ENCODE peak calls at places on chromosome 19, in ten cellular contexts. One of them, this sample, is unnamed.

GRCh38 chr19:45613926-45614725 is 12.1 kb upstream of the GPR4 start:
- DNase-seq in stimulated activated naive CD8-positive, alpha-beta T cell treated with anti-CD3 and anti-CD28 coated beads, Interleukin-15, Interleukin-2, amounts not matched to agents 100 U/mL and 50 U/mL, for 24 hours: peak
- DNase-seq in mesendoderm: no peak
- DNase-seq in heart right ventricle: no peak
- DNase-seq in non-pigmented ciliary epithelial cell: peak
- DNase-seq in stimulated activated naive B cell treated with anti-CD40 and anti-IgM and Interleukin-4, amounts not matched to agents 10 μg/mL and 1 μg/mL and 100 μg/mL, for 72 hours: peak
- DNase-seq in dorsolateral prefrontal cortex: no peak
- DNase-seq in renal cortical epithelial cell: peak
- DNase-seq in NCI-H1105 treated with DMSO at 0.1 percent for 48 hours: no peak
- DNase-seq in DMS53: peak
- DNase-seq in this sample: no peak

GRCh38 chr19:38142176-38143035 is 81.6 kb downstream of the DPF1 start:
- DNase-seq in renal cortical epithelial cell: peak
- DNase-seq in DMS53: peak
- DNase-seq in mesendoderm: peak
- DNase-seq in stimulated activated naive CD8-positive, alpha-beta T cell treated with anti-CD3 and anti-CD28 coated beads, Interleukin-15, Interleukin-2, amounts not matched to agents 100 U/mL and 50 U/mL, for 24 hours: peak
- DNase-seq in heart right ventricle: peak
- DNase-seq in non-pigmented ciliary epithelial cell: no peak
- DNase-seq in dorsolateral prefrontal cortex: peak
- DNase-seq in stimulated activated naive B cell treated with anti-CD40 and anti-IgM and Interleukin-4, amounts not matched to agents 10 μg/mL and 1 μg/mL and 100 μg/mL, for 72 hours: peak
- DNase-seq in NCI-H1105 treated with DMSO at 0.1 percent for 48 hours: peak
- DNase-seq in this sample: peak

GRCh38 chr19:49165865-49166301 is 8.3 kb downstream of the TRPM4 start:
- DNase-seq in dorsolateral prefrontal cortex: no peak
- DNase-seq in non-pigmented ciliary epithelial cell: no peak
- DNase-seq in heart right ventricle: no peak
- DNase-seq in NCI-H1105 treated with DMSO at 0.1 percent for 48 hours: no peak
- DNase-seq in stimulated activated naive B cell treated with anti-CD40 and anti-IgM and Interleukin-4, amounts not matched to agents 10 μg/mL and 1 μg/mL and 100 μg/mL, for 72 hours: no peak
- DNase-seq in mesendoderm: no peak
- DNase-seq in stimulated activated naive CD8-positive, alpha-beta T cell treated with anti-CD3 and anti-CD28 coated beads, Interleukin-15, Interleukin-2, amounts not matched to agents 100 U/mL and 50 U/mL, for 24 hours: no peak
- DNase-seq in DMS53: no peak
- DNase-seq in renal cortical epithelial cell: no peak
- DNase-seq in this sample: no peak

GRCh38 chr19:10501971-10502523 is 1.1 kb downstream of the KEAP1 start:
- DNase-seq in heart right ventricle: peak
- DNase-seq in non-pigmented ciliary epithelial cell: no peak
- DNase-seq in renal cortical epithelial cell: peak
- DNase-seq in DMS53: peak
- DNase-seq in stimulated activated naive B cell treated with anti-CD40 and anti-IgM and Interleukin-4, amounts not matched to agents 10 μg/mL and 1 μg/mL and 100 μg/mL, for 72 hours: peak
- DNase-seq in stimulated activated naive CD8-positive, alpha-beta T cell treated with anti-CD3 and anti-CD28 coated beads, Interleukin-15, Interleukin-2, amounts not matched to agents 100 U/mL and 50 U/mL, for 24 hours: peak
- DNase-seq in mesendoderm: peak
- DNase-seq in NCI-H1105 treated with DMSO at 0.1 percent for 48 hours: peak
- DNase-seq in dorsolateral prefrontal cortex: peak
- DNase-seq in this sample: peak

GRCh38 chr19:42313096-42313839 is at the start of gene TMEM145:
- DNase-seq in dorsolateral prefrontal cortex: peak
- DNase-seq in renal cortical epithelial cell: peak
- DNase-seq in non-pigmented ciliary epithelial cell: no peak
- DNase-seq in mesendoderm: peak
- DNase-seq in DMS53: peak
- DNase-seq in stimulated activated naive B cell treated with anti-CD40 and anti-IgM and Interleukin-4, amounts not matched to agents 10 μg/mL and 1 μg/mL and 100 μg/mL, for 72 hours: no peak
- DNase-seq in NCI-H1105 treated with DMSO at 0.1 percent for 48 hours: peak
- DNase-seq in stimulated activated naive CD8-positive, alpha-beta T cell treated with anti-CD3 and anti-CD28 coated beads, Interleukin-15, Interleukin-2, amounts not matched to agents 100 U/mL and 50 U/mL, for 24 hours: peak
- DNase-seq in heart right ventricle: no peak
- DNase-seq in this sample: no peak

GRCh38 chr19:18543814-18544475 is 572 bp upstream of the FKBP8 start:
- DNase-seq in dorsolateral prefrontal cortex: peak
- DNase-seq in NCI-H1105 treated with DMSO at 0.1 percent for 48 hours: no peak
- DNase-seq in mesendoderm: peak
- DNase-seq in stimulated activated naive CD8-positive, alpha-beta T cell treated with anti-CD3 and anti-CD28 coated beads, Interleukin-15, Interleukin-2, amounts not matched to agents 100 U/mL and 50 U/mL, for 24 hours: peak
- DNase-seq in renal cortical epithelial cell: peak
- DNase-seq in DMS53: peak
- DNase-seq in stimulated activated naive B cell treated with anti-CD40 and anti-IgM and Interleukin-4, amounts not matched to agents 10 μg/mL and 1 μg/mL and 100 μg/mL, for 72 hours: peak
- DNase-seq in non-pigmented ciliary epithelial cell: no peak
- DNase-seq in heart right ventricle: peak
- DNase-seq in this sample: no peak

GRCh38 chr19:28905996-28906395 is 307.0 kb downstream of the UQCRFS1 start:
- DNase-seq in DMS53: no peak
- DNase-seq in non-pigmented ciliary epithelial cell: no peak
- DNase-seq in renal cortical epithelial cell: no peak
- DNase-seq in heart right ventricle: no peak
- DNase-seq in NCI-H1105 treated with DMSO at 0.1 percent for 48 hours: no peak
- DNase-seq in dorsolateral prefrontal cortex: no peak
- DNase-seq in stimulated activated naive CD8-positive, alpha-beta T cell treated with anti-CD3 and anti-CD28 coated beads, Interleukin-15, Interleukin-2, amounts not matched to agents 100 U/mL and 50 U/mL, for 24 hours: no peak
- DNase-seq in stimulated activated naive B cell treated with anti-CD40 and anti-IgM and Interleukin-4, amounts not matched to agents 10 μg/mL and 1 μg/mL and 100 μg/mL, for 72 hours: no peak
- DNase-seq in mesendoderm: no peak
- DNase-seq in this sample: no peak

GRCh38 chr19:8320564-8321066 is 560 bp downstream of the NDUFA7 start:
- DNase-seq in stimulated activated naive CD8-positive, alpha-beta T cell treated with anti-CD3 and anti-CD28 coated beads, Interleukin-15, Interleukin-2, amounts not matched to agents 100 U/mL and 50 U/mL, for 24 hours: no peak
- DNase-seq in NCI-H1105 treated with DMSO at 0.1 percent for 48 hours: no peak
- DNase-seq in renal cortical epithelial cell: no peak
- DNase-seq in heart right ventricle: no peak
- DNase-seq in stimulated activated naive B cell treated with anti-CD40 and anti-IgM and Interleukin-4, amounts not matched to agents 10 μg/mL and 1 μg/mL and 100 μg/mL, for 72 hours: no peak
- DNase-seq in DMS53: peak
- DNase-seq in dorsolateral prefrontal cortex: no peak
- DNase-seq in non-pigmented ciliary epithelial cell: no peak
- DNase-seq in mesendoderm: peak
- DNase-seq in this sample: no peak

GRCh38 chr19:16042533-16043085 is 33.7 kb upstream of the TPM4 start:
- DNase-seq in stimulated activated naive B cell treated with anti-CD40 and anti-IgM and Interleukin-4, amounts not matched to agents 10 μg/mL and 1 μg/mL and 100 μg/mL, for 72 hours: no peak
- DNase-seq in DMS53: no peak
- DNase-seq in non-pigmented ciliary epithelial cell: no peak
- DNase-seq in mesendoderm: no peak
- DNase-seq in dorsolateral prefrontal cortex: no peak
- DNase-seq in renal cortical epithelial cell: no peak
- DNase-seq in heart right ventricle: no peak
- DNase-seq in NCI-H1105 treated with DMSO at 0.1 percent for 48 hours: no peak
- DNase-seq in stimulated activated naive CD8-positive, alpha-beta T cell treated with anti-CD3 and anti-CD28 coated beads, Interleukin-15, Interleukin-2, amounts not matched to agents 100 U/mL and 50 U/mL, for 24 hours: no peak
- DNase-seq in this sample: no peak

GRCh38 chr19:46303702-46304397 is 7.0 kb downstream of the HIF3A start:
- DNase-seq in renal cortical epithelial cell: peak
- DNase-seq in NCI-H1105 treated with DMSO at 0.1 percent for 48 hours: no peak
- DNase-seq in stimulated activated naive CD8-positive, alpha-beta T cell treated with anti-CD3 and anti-CD28 coated beads, Interleukin-15, Interleukin-2, amounts not matched to agents 100 U/mL and 50 U/mL, for 24 hours: no peak
- DNase-seq in stimulated activated naive B cell treated with anti-CD40 and anti-IgM and Interleukin-4, amounts not matched to agents 10 μg/mL and 1 μg/mL and 100 μg/mL, for 72 hours: no peak
- DNase-seq in heart right ventricle: peak
- DNase-seq in dorsolateral prefrontal cortex: no peak
- DNase-seq in non-pigmented ciliary epithelial cell: no peak
- DNase-seq in DMS53: peak
- DNase-seq in mesendoderm: peak
- DNase-seq in this sample: peak

GRCh38 chr19:44845612-44846454 is at the start of gene NECTIN2:
- DNase-seq in DMS53: peak
- DNase-seq in heart right ventricle: peak
- DNase-seq in dorsolateral prefrontal cortex: peak
- DNase-seq in NCI-H1105 treated with DMSO at 0.1 percent for 48 hours: peak
- DNase-seq in non-pigmented ciliary epithelial cell: peak
- DNase-seq in stimulated activated naive CD8-positive, alpha-beta T cell treated with anti-CD3 and anti-CD28 coated beads, Interleukin-15, Interleukin-2, amounts not matched to agents 100 U/mL and 50 U/mL, for 24 hours: peak
- DNase-seq in renal cortical epithelial cell: peak
- DNase-seq in stimulated activated naive B cell treated with anti-CD40 and anti-IgM and Interleukin-4, amounts not matched to agents 10 μg/mL and 1 μg/mL and 100 μg/mL, for 72 hours: peak
- DNase-seq in mesendoderm: peak
- DNase-seq in this sample: peak

GRCh38 chr19:37304190-37304883 is 66.6 kb upstream of the ZNF527 start:
- DNase-seq in dorsolateral prefrontal cortex: peak
- DNase-seq in mesendoderm: peak
- DNase-seq in non-pigmented ciliary epithelial cell: no peak
- DNase-seq in renal cortical epithelial cell: no peak
- DNase-seq in stimulated activated naive CD8-positive, alpha-beta T cell treated with anti-CD3 and anti-CD28 coated beads, Interleukin-15, Interleukin-2, amounts not matched to agents 100 U/mL and 50 U/mL, for 24 hours: no peak
- DNase-seq in NCI-H1105 treated with DMSO at 0.1 percent for 48 hours: no peak
- DNase-seq in stimulated activated naive B cell treated with anti-CD40 and anti-IgM and Interleukin-4, amounts not matched to agents 10 μg/mL and 1 μg/mL and 100 μg/mL, for 72 hours: no peak
- DNase-seq in DMS53: peak
- DNase-seq in heart right ventricle: peak
- DNase-seq in this sample: no peak

GRCh38 chr19:51904331-51905165 is at the start of gene ZNF649:
- DNase-seq in renal cortical epithelial cell: peak
- DNase-seq in stimulated activated naive CD8-positive, alpha-beta T cell treated with anti-CD3 and anti-CD28 coated beads, Interleukin-15, Interleukin-2, amounts not matched to agents 100 U/mL and 50 U/mL, for 24 hours: peak
- DNase-seq in dorsolateral prefrontal cortex: peak
- DNase-seq in DMS53: peak
- DNase-seq in NCI-H1105 treated with DMSO at 0.1 percent for 48 hours: peak
- DNase-seq in mesendoderm: peak
- DNase-seq in heart right ventricle: peak
- DNase-seq in stimulated activated naive B cell treated with anti-CD40 and anti-IgM and Interleukin-4, amounts not matched to agents 10 μg/mL and 1 μg/mL and 100 μg/mL, for 72 hours: peak
- DNase-seq in non-pigmented ciliary epithelial cell: peak
- DNase-seq in this sample: peak

GRCh38 chr19:51572415-51572814 is 1.3 kb downstream of the ZNF175 start:
- DNase-seq in dorsolateral prefrontal cortex: no peak
- DNase-seq in mesendoderm: no peak
- DNase-seq in NCI-H1105 treated with DMSO at 0.1 percent for 48 hours: no peak
- DNase-seq in DMS53: no peak
- DNase-seq in renal cortical epithelial cell: no peak
- DNase-seq in heart right ventricle: no peak
- DNase-seq in stimulated activated naive CD8-positive, alpha-beta T cell treated with anti-CD3 and anti-CD28 coated beads, Interleukin-15, Interleukin-2, amounts not matched to agents 100 U/mL and 50 U/mL, for 24 hours: no peak
- DNase-seq in stimulated activated naive B cell treated with anti-CD40 and anti-IgM and Interleukin-4, amounts not matched to agents 10 μg/mL and 1 μg/mL and 100 μg/mL, for 72 hours: no peak
- DNase-seq in non-pigmented ciliary epithelial cell: no peak
- DNase-seq in this sample: no peak

GRCh38 chr19:30175987-30176386 is 196.2 kb upstream of the ZNF536 start:
- DNase-seq in NCI-H1105 treated with DMSO at 0.1 percent for 48 hours: no peak
- DNase-seq in stimulated activated naive B cell treated with anti-CD40 and anti-IgM and Interleukin-4, amounts not matched to agents 10 μg/mL and 1 μg/mL and 100 μg/mL, for 72 hours: no peak
- DNase-seq in dorsolateral prefrontal cortex: no peak
- DNase-seq in heart right ventricle: no peak
- DNase-seq in mesendoderm: no peak
- DNase-seq in stimulated activated naive CD8-positive, alpha-beta T cell treated with anti-CD3 and anti-CD28 coated beads, Interleukin-15, Interleukin-2, amounts not matched to agents 100 U/mL and 50 U/mL, for 24 hours: no peak
- DNase-seq in DMS53: no peak
- DNase-seq in non-pigmented ciliary epithelial cell: no peak
- DNase-seq in renal cortical epithelial cell: no peak
- DNase-seq in this sample: no peak

GRCh38 chr19:48530044-48530720 is 18.5 kb upstream of the LMTK3 start:
- DNase-seq in stimulated activated naive CD8-positive, alpha-beta T cell treated with anti-CD3 and anti-CD28 coated beads, Interleukin-15, Interleukin-2, amounts not matched to agents 100 U/mL and 50 U/mL, for 24 hours: no peak
- DNase-seq in mesendoderm: no peak
- DNase-seq in non-pigmented ciliary epithelial cell: no peak
- DNase-seq in stimulated activated naive B cell treated with anti-CD40 and anti-IgM and Interleukin-4, amounts not matched to agents 10 μg/mL and 1 μg/mL and 100 μg/mL, for 72 hours: no peak
- DNase-seq in DMS53: no peak
- DNase-seq in NCI-H1105 treated with DMSO at 0.1 percent for 48 hours: no peak
- DNase-seq in renal cortical epithelial cell: no peak
- DNase-seq in heart right ventricle: no peak
- DNase-seq in dorsolateral prefrontal cortex: no peak
- DNase-seq in this sample: no peak

GRCh38 chr19:29785955-29786589 is 25.7 kb upstream of the CCNE1 start:
- DNase-seq in heart right ventricle: no peak
- DNase-seq in dorsolateral prefrontal cortex: no peak
- DNase-seq in mesendoderm: peak
- DNase-seq in stimulated activated naive B cell treated with anti-CD40 and anti-IgM and Interleukin-4, amounts not matched to agents 10 μg/mL and 1 μg/mL and 100 μg/mL, for 72 hours: no peak
- DNase-seq in non-pigmented ciliary epithelial cell: no peak
- DNase-seq in renal cortical epithelial cell: no peak
- DNase-seq in stimulated activated naive CD8-positive, alpha-beta T cell treated with anti-CD3 and anti-CD28 coated beads, Interleukin-15, Interleukin-2, amounts not matched to agents 100 U/mL and 50 U/mL, for 24 hours: peak
- DNase-seq in DMS53: no peak
- DNase-seq in NCI-H1105 treated with DMSO at 0.1 percent for 48 hours: no peak
- DNase-seq in this sample: no peak

GRCh38 chr19:45657520-45658163 is 10.4 kb upstream of the GIPR start:
- DNase-seq in mesendoderm: peak
- DNase-seq in renal cortical epithelial cell: no peak
- DNase-seq in non-pigmented ciliary epithelial cell: no peak
- DNase-seq in stimulated activated naive CD8-positive, alpha-beta T cell treated with anti-CD3 and anti-CD28 coated beads, Interleukin-15, Interleukin-2, amounts not matched to agents 100 U/mL and 50 U/mL, for 24 hours: no peak
- DNase-seq in heart right ventricle: no peak
- DNase-seq in stimulated activated naive B cell treated with anti-CD40 and anti-IgM and Interleukin-4, amounts not matched to agents 10 μg/mL and 1 μg/mL and 100 μg/mL, for 72 hours: no peak
- DNase-seq in DMS53: peak
- DNase-seq in NCI-H1105 treated with DMSO at 0.1 percent for 48 hours: no peak
- DNase-seq in dorsolateral prefrontal cortex: no peak
- DNase-seq in this sample: no peak

GRCh38 chr19:5865772-5866171 is 4.6 kb downstream of the FUT5 start:
- DNase-seq in renal cortical epithelial cell: no peak
- DNase-seq in mesendoderm: no peak
- DNase-seq in stimulated activated naive CD8-positive, alpha-beta T cell treated with anti-CD3 and anti-CD28 coated beads, Interleukin-15, Interleukin-2, amounts not matched to agents 100 U/mL and 50 U/mL, for 24 hours: no peak
- DNase-seq in stimulated activated naive B cell treated with anti-CD40 and anti-IgM and Interleukin-4, amounts not matched to agents 10 μg/mL and 1 μg/mL and 100 μg/mL, for 72 hours: no peak
- DNase-seq in NCI-H1105 treated with DMSO at 0.1 percent for 48 hours: no peak
- DNase-seq in heart right ventricle: no peak
- DNase-seq in dorsolateral prefrontal cortex: no peak
- DNase-seq in DMS53: no peak
- DNase-seq in non-pigmented ciliary epithelial cell: no peak
- DNase-seq in this sample: no peak

GRCh38 chr19:41845051-41845590 is 279 bp downstream of the DMRTC2 start:
- DNase-seq in renal cortical epithelial cell: no peak
- DNase-seq in mesendoderm: no peak
- DNase-seq in stimulated activated naive B cell treated with anti-CD40 and anti-IgM and Interleukin-4, amounts not matched to agents 10 μg/mL and 1 μg/mL and 100 μg/mL, for 72 hours: no peak
- DNase-seq in NCI-H1105 treated with DMSO at 0.1 percent for 48 hours: no peak
- DNase-seq in heart right ventricle: no peak
- DNase-seq in non-pigmented ciliary epithelial cell: no peak
- DNase-seq in dorsolateral prefrontal cortex: no peak
- DNase-seq in DMS53: peak
- DNase-seq in stimulated activated naive CD8-positive, alpha-beta T cell treated with anti-CD3 and anti-CD28 coated beads, Interleukin-15, Interleukin-2, amounts not matched to agents 100 U/mL and 50 U/mL, for 24 hours: no peak
- DNase-seq in this sample: no peak

GRCh38 chr19:15367439-15367838 is 12.1 kb downstream of the AKAP8 start:
- DNase-seq in renal cortical epithelial cell: no peak
- DNase-seq in stimulated activated naive B cell treated with anti-CD40 and anti-IgM and Interleukin-4, amounts not matched to agents 10 μg/mL and 1 μg/mL and 100 μg/mL, for 72 hours: no peak
- DNase-seq in stimulated activated naive CD8-positive, alpha-beta T cell treated with anti-CD3 and anti-CD28 coated beads, Interleukin-15, Interleukin-2, amounts not matched to agents 100 U/mL and 50 U/mL, for 24 hours: no peak
- DNase-seq in NCI-H1105 treated with DMSO at 0.1 percent for 48 hours: no peak
- DNase-seq in heart right ventricle: no peak
- DNase-seq in non-pigmented ciliary epithelial cell: no peak
- DNase-seq in DMS53: no peak
- DNase-seq in mesendoderm: no peak
- DNase-seq in dorsolateral prefrontal cortex: no peak
- DNase-seq in this sample: no peak

GRCh38 chr19:41439441-41440222 is at the start of gene DMAC2:
- DNase-seq in non-pigmented ciliary epithelial cell: peak
- DNase-seq in DMS53: peak
- DNase-seq in heart right ventricle: peak
- DNase-seq in stimulated activated naive CD8-positive, alpha-beta T cell treated with anti-CD3 and anti-CD28 coated beads, Interleukin-15, Interleukin-2, amounts not matched to agents 100 U/mL and 50 U/mL, for 24 hours: peak
- DNase-seq in dorsolateral prefrontal cortex: peak
- DNase-seq in NCI-H1105 treated with DMSO at 0.1 percent for 48 hours: peak
- DNase-seq in stimulated activated naive B cell treated with anti-CD40 and anti-IgM and Interleukin-4, amounts not matched to agents 10 μg/mL and 1 μg/mL and 100 μg/mL, for 72 hours: peak
- DNase-seq in renal cortical epithelial cell: peak
- DNase-seq in mesendoderm: peak
- DNase-seq in this sample: peak

GRCh38 chr19:49718511-49718910 is 27.6 kb downstream of the CPT1C start:
- DNase-seq in dorsolateral prefrontal cortex: no peak
- DNase-seq in stimulated activated naive CD8-positive, alpha-beta T cell treated with anti-CD3 and anti-CD28 coated beads, Interleukin-15, Interleukin-2, amounts not matched to agents 100 U/mL and 50 U/mL, for 24 hours: no peak
- DNase-seq in mesendoderm: peak
- DNase-seq in renal cortical epithelial cell: peak
- DNase-seq in DMS53: no peak
- DNase-seq in non-pigmented ciliary epithelial cell: no peak
- DNase-seq in stimulated activated naive B cell treated with anti-CD40 and anti-IgM and Interleukin-4, amounts not matched to agents 10 μg/mL and 1 μg/mL and 100 μg/mL, for 72 hours: no peak
- DNase-seq in heart right ventricle: no peak
- DNase-seq in NCI-H1105 treated with DMSO at 0.1 percent for 48 hours: no peak
- DNase-seq in this sample: no peak

GRCh38 chr19:5627395-5627904 is 4.6 kb downstream of the SAFB start:
- DNase-seq in dorsolateral prefrontal cortex: peak
- DNase-seq in stimulated activated naive B cell treated with anti-CD40 and anti-IgM and Interleukin-4, amounts not matched to agents 10 μg/mL and 1 μg/mL and 100 μg/mL, for 72 hours: peak
- DNase-seq in renal cortical epithelial cell: no peak
- DNase-seq in NCI-H1105 treated with DMSO at 0.1 percent for 48 hours: no peak
- DNase-seq in non-pigmented ciliary epithelial cell: no peak
- DNase-seq in stimulated activated naive CD8-positive, alpha-beta T cell treated with anti-CD3 and anti-CD28 coated beads, Interleukin-15, Interleukin-2, amounts not matched to agents 100 U/mL and 50 U/mL, for 24 hours: peak
- DNase-seq in heart right ventricle: peak
- DNase-seq in mesendoderm: peak
- DNase-seq in DMS53: no peak
- DNase-seq in this sample: peak

GRCh38 chr19:39515551-39516191 is 732 bp downstream of the SELENOV start:
- DNase-seq in mesendoderm: no peak
- DNase-seq in renal cortical epithelial cell: no peak
- DNase-seq in NCI-H1105 treated with DMSO at 0.1 percent for 48 hours: no peak
- DNase-seq in stimulated activated naive CD8-positive, alpha-beta T cell treated with anti-CD3 and anti-CD28 coated beads, Interleukin-15, Interleukin-2, amounts not matched to agents 100 U/mL and 50 U/mL, for 24 hours: no peak
- DNase-seq in stimulated activated naive B cell treated with anti-CD40 and anti-IgM and Interleukin-4, amounts not matched to agents 10 μg/mL and 1 μg/mL and 100 μg/mL, for 72 hours: no peak
- DNase-seq in dorsolateral prefrontal cortex: no peak
- DNase-seq in DMS53: peak
- DNase-seq in heart right ventricle: no peak
- DNase-seq in non-pigmented ciliary epithelial cell: no peak
- DNase-seq in this sample: no peak

GRCh38 chr19:41356984-41357739 is 3.4 kb upstream of the TGFB1 start:
- DNase-seq in DMS53: no peak
- DNase-seq in stimulated activated naive B cell treated with anti-CD40 and anti-IgM and Interleukin-4, amounts not matched to agents 10 μg/mL and 1 μg/mL and 100 μg/mL, for 72 hours: no peak
- DNase-seq in NCI-H1105 treated with DMSO at 0.1 percent for 48 hours: no peak
- DNase-seq in non-pigmented ciliary epithelial cell: no peak
- DNase-seq in renal cortical epithelial cell: no peak
- DNase-seq in stimulated activated naive CD8-positive, alpha-beta T cell treated with anti-CD3 and anti-CD28 coated beads, Interleukin-15, Interleukin-2, amounts not matched to agents 100 U/mL and 50 U/mL, for 24 hours: peak
- DNase-seq in dorsolateral prefrontal cortex: no peak
- DNase-seq in heart right ventricle: no peak
- DNase-seq in mesendoderm: no peak
- DNase-seq in this sample: no peak

GRCh38 chr19:33298146-33298911 is 4.0 kb downstream of the CEBPA start:
- DNase-seq in renal cortical epithelial cell: no peak
- DNase-seq in mesendoderm: no peak
- DNase-seq in stimulated activated naive B cell treated with anti-CD40 and anti-IgM and Interleukin-4, amounts not matched to agents 10 μg/mL and 1 μg/mL and 100 μg/mL, for 72 hours: no peak
- DNase-seq in DMS53: no peak
- DNase-seq in stimulated activated naive CD8-positive, alpha-beta T cell treated with anti-CD3 and anti-CD28 coated beads, Interleukin-15, Interleukin-2, amounts not matched to agents 100 U/mL and 50 U/mL, for 24 hours: no peak
- DNase-seq in dorsolateral prefrontal cortex: no peak
- DNase-seq in non-pigmented ciliary epithelial cell: no peak
- DNase-seq in NCI-H1105 treated with DMSO at 0.1 percent for 48 hours: no peak
- DNase-seq in heart right ventricle: no peak
- DNase-seq in this sample: no peak

GRCh38 chr19:33785795-33786194 is 10.9 kb upstream of the KCTD15 start:
- DNase-seq in non-pigmented ciliary epithelial cell: no peak
- DNase-seq in NCI-H1105 treated with DMSO at 0.1 percent for 48 hours: no peak
- DNase-seq in dorsolateral prefrontal cortex: no peak
- DNase-seq in stimulated activated naive B cell treated with anti-CD40 and anti-IgM and Interleukin-4, amounts not matched to agents 10 μg/mL and 1 μg/mL and 100 μg/mL, for 72 hours: no peak
- DNase-seq in DMS53: no peak
- DNase-seq in heart right ventricle: no peak
- DNase-seq in renal cortical epithelial cell: no peak
- DNase-seq in stimulated activated naive CD8-positive, alpha-beta T cell treated with anti-CD3 and anti-CD28 coated beads, Interleukin-15, Interleukin-2, amounts not matched to agents 100 U/mL and 50 U/mL, for 24 hours: no peak
- DNase-seq in mesendoderm: no peak
- DNase-seq in this sample: no peak

This sample was measured in tibial artery.